ENCODE peak calls at places on chromosomes 16 and 17, in seven cellular contexts. N is GM12878, C is SK-N-SH, A is K562, S is H1, O is HCT116, H is HepG2. K is an unnamed sample.

GRCh38 chr16:66551362-66551761 is 1.0 kb upstream of the CKLF start:
- DNase-seq in C (peak; percentile 64), S (no peak), H (peak; percentile 78), N (peak; percentile 11), A (peak; percentile 84), O (peak; percentile 36), K (peak; percentile 34)

GRCh38 chr17:34154916-34155730 is 100.0 kb upstream of the CCL2 start:
- DNase-seq in C (peak; percentile 21), N (no peak), A (no peak), O (no peak), H (no peak), S (no peak), K (no peak)

GRCh38 chr17:2898255-2898926 is 102.2 kb downstream of the RAP1GAP2 start:
- DNase-seq in C (peak; percentile 85), S (no peak), O (no peak), N (no peak), H (no peak), A (no peak), K (no peak)

GRCh38 chr16:30992931-30993816 is 8.2 kb downstream of the HSD3B7 start:
- DNase-seq in S (no peak), C (peak; percentile 74), N (no peak), H (no peak), A (peak; percentile 67), O (no peak), K (no peak)

GRCh38 chr17:37358830-37359681 is 16.7 kb upstream of the C17orf78 start:
- DNase-seq in O (peak; percentile 86), N (peak; percentile 80), H (peak; percentile 94), C (peak; percentile 95), S (peak; percentile 96), A (peak; percentile 98), K (peak; percentile 97)

GRCh38 chr17:42873321-42873720 is 22.3 kb downstream of the AOC3 start:
- DNase-seq in H (peak; percentile 37), O (no peak), N (no peak), C (no peak), S (no peak), A (no peak), K (no peak)

GRCh38 chr17:82351254-82351712 is 7.8 kb upstream of the TEX19 start:
- DNase-seq in S (no peak), A (no peak), N (no peak), H (no peak), O (no peak), C (no peak), K (no peak)

GRCh38 chr17:48351916-48352332 is 78.1 kb downstream of the SKAP1 start:
- DNase-seq in S (no peak), O (peak; percentile 46), C (peak; percentile 32), N (no peak), H (peak; percentile 5), A (peak; percentile 55), K (peak; percentile 9)

GRCh38 chr17:1649844-1650409 is at the start of gene RILP:
- DNase-seq in S (no peak), A (peak; percentile 96), C (no peak), H (peak; percentile 89), O (peak; percentile 24), N (no peak), K (peak; percentile 59)

GRCh38 chr16:50603206-50604064 is 55.2 kb downstream of the NKD1 start:
- DNase-seq in N (no peak), O (no peak), S (no peak), A (no peak), H (no peak), C (no peak), K (no peak)

GRCh38 chr17:31313982-31314787 is at the start of gene EVI2B:
- DNase-seq in O (no peak), C (no peak), A (peak; percentile 47), N (peak; percentile 66), S (no peak), H (no peak), K (no peak)

GRCh38 chr17:40177275-40177874 is at the start of gene RAPGEFL1:
- DNase-seq in S (no peak), H (no peak), N (peak; percentile 17), C (peak; percentile 95), O (no peak), A (peak; percentile 88), K (peak; percentile 92)

GRCh38 chr16:69796285-69797118 is 34.4 kb downstream of the WWP2 start:
- DNase-seq in S (no peak), H (peak; percentile 74), N (no peak), C (peak; percentile 66), A (peak; percentile 64), O (peak; percentile 45), K (peak; percentile 21)

GRCh38 chr17:72407336-72408121 is 286.7 kb downstream of the SOX9 start:
- DNase-seq in S (no peak), O (peak; percentile 87), N (no peak), A (no peak), C (peak; percentile 89), H (no peak), K (peak; percentile 77)

GRCh38 chr17:42221886-42222745 is 27.8 kb upstream of the GHDC start:
- DNase-seq in S (peak; percentile 15), N (no peak), C (peak; percentile 77), H (peak; percentile 56), O (peak; percentile 7), A (peak; percentile 80), K (peak; percentile 39)

GRCh38 chr16:3857189-3858013 is 23.1 kb downstream of the CREBBP start:
- DNase-seq in N (peak; percentile 42), A (no peak), C (no peak), O (no peak), H (peak; percentile 89), S (no peak), K (no peak)

DNA sequence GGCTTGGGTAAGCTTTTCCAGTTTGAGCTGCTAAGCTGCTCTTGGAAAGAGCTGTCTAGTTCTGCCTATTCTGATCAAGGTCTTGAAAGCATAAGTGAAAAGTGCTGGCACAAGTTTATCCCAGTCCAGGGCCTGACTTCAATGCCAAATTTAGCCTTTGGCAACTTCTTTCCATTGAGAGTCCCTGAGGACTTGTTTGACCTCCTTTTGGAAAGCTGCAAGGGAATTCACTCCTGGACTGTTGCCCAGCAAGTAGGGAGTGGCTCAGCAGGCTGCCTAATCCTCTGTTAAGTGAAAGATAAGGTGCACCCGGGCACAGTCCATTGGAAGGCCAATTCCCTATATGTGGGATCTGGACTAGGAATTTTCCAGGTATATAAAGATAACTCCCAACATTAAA is 16.0 kb upstream of the TANC2 start:
- DNase-seq in A (no peak), O (no peak), H (no peak), S (no peak), C (no peak), N (no peak), K (no peak)
- TF ChIP-seq JUND in A (no peak), O (no peak), H (no peak), S (no peak), C (no peak), N (no peak), K (no peak)

GRCh38 chr17:73822371-73822770 is 178.1 kb upstream of the SDK2 start:
- DNase-seq in N (no peak), H (no peak), C (no peak), S (no peak), A (no peak), O (no peak), K (no peak)
- TF ChIP-seq JUND in N (no peak), H (no peak), C (no peak), S (no peak), A (no peak), O (no peak), K (no peak)

GRCh38 chr16:17194190-17194780 is 276.5 kb downstream of the XYLT1 start:
- DNase-seq in S (peak; percentile 70), A (peak; percentile 70), H (no peak), C (peak; percentile 52), N (no peak), O (peak; percentile 24), K (no peak)
- TF ChIP-seq JUND in S (no peak), A (no peak), H (no peak), C (no peak), N (no peak), O (no peak), K (no peak)

DNA sequence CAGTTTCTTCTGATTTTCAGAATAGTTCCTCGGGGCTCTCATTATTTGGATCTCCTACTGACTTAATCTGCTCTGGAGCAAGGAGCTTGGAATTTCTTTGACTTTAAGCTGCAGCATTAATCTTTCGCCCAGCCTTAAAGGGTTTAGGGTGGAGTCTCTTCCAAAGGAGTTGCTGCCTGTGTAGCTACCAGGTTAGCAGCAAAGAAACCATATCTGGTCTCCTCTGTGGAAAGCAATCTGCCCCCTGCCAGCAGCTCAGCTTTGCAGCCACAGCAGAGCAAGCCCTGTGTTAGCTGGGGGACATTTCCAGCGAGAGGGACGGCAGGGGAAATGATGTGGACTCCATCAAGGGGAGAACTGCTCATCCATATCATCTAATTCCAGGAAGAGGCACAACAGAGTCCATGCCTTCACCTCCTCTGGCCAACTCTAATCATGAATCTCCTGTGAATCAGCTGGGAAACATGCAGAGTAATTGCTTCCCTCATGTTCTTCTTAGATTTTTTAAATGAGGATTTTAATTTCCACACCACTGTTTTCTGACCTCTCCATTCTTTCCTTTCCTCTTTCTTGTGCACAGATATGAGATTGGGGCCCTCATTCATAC is 827.6 kb upstream of the CA10 start:
- DNase-seq in C (no peak), S (no peak), N (no peak), A (no peak), H (no peak), O (no peak), K (no peak)
- TF ChIP-seq JUND in C (no peak), S (no peak), N (no peak), A (no peak), H (no peak), O (no peak), K (no peak)

DNA sequence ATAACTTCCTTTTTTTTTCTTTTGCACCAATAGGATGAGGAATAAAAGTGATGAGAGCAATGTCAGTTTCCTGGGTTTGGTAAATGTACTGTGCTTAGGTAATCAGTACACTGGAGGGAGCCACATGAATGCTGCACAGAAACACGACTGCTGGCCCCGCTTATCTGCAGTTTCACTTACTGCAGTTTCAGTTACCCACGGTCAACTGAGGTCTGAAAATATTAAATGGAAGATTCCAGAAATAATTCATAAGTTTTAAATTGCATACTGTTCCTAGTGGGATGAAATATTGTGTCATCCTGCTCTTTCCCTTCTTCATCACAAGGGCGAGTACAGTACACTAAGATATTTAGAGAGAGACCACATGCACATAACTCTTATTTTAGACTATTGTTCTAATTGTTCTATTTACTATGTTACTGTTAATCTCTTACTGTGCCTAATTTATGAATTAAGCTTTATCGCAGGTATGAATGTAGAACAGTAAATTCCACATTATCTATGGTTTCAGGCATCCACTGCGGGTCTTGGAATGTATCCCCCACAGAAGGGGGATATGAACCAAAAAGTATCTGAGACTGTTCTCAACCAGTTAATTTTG is 6.4 kb upstream of the LGALS3BP start:
- DNase-seq in S (no peak), A (peak; percentile 82), H (peak; percentile 43), N (no peak), C (no peak), O (no peak), K (peak; percentile 77)
- TF ChIP-seq JUND in S (no peak), A (peak; percentile 37), H (no peak), N (no peak), C (no peak), O (no peak), K (no peak)